ENCODE peak calls at places on chromosomes 6 and 20, in four cellular contexts. H, B, K and Z are unnamed samples.

GRCh38 chr6:148455674-148456559 is 113.3 kb downstream of the SASH1 start:
- DNase-seq in H (no peak), B (no peak), K (no peak), Z (no peak)

GRCh38 chr20:62252342-62252966 is 14.1 kb downstream of the OSBPL2 start:
- DNase-seq in H (peak; percentile 48), B (peak; percentile 30), K (no peak), Z (peak; percentile 19)

GRCh38 chr6:105077592-105078463 is 102.0 kb downstream of the POPDC3 start:
- DNase-seq in H (peak; percentile 71), B (peak; percentile 40), K (peak; percentile 54), Z (peak; percentile 68)

GRCh38 chr6:169098136-169098535 is 155.5 kb downstream of the THBS2 start:
- DNase-seq in H (no peak), B (no peak), K (no peak), Z (no peak)

GRCh38 chr6:1738682-1739081 is 129.0 kb downstream of the FOXC1 start:
- DNase-seq in H (peak; percentile 33), B (no peak), K (no peak), Z (peak; percentile 13)

GRCh38 chr6:1082040-1082935 is 229.6 kb upstream of the FOXQ1 start:
- DNase-seq in H (peak; percentile 92), B (peak; percentile 16), K (peak; percentile 84), Z (no peak)

GRCh38 chr20:62797671-62798532 is 1.6 kb downstream of the MRGBP start:
- DNase-seq in H (no peak), B (no peak), K (no peak), Z (no peak)

GRCh38 chr6:63635165-63635562 is 438 bp upstream of the PHF3 start:
- DNase-seq in H (no peak), B (no peak), K (no peak), Z (no peak)

GRCh38 chr6:138500867-138501446 is 1.7 kb upstream of the NHSL1 start:
- DNase-seq in H (peak; percentile 17), B (no peak), K (peak; percentile 23), Z (no peak)

GRCh38 chr6:30463651-30464618 is 25.4 kb upstream of the HLA-E start:
- DNase-seq in H (peak; percentile 69), B (no peak), K (peak; percentile 35), Z (peak; percentile 42)

GRCh38 chr6:34062156-34062555 is 83.7 kb downstream of the GRM4 start:
- DNase-seq in H (no peak), B (no peak), K (no peak), Z (no peak)

GRCh38 chr6:158923801-158924498 is 76.1 kb downstream of the RSPH3 start:
- DNase-seq in H (no peak), B (no peak), K (peak; percentile 30), Z (no peak)

GRCh38 chr6:151317206-151317994 is 74.0 kb downstream of the ZBTB2 start:
- DNase-seq in H (peak; percentile 86), B (no peak), K (peak; percentile 76), Z (peak; percentile 50)

GRCh38 chr6:134097114-134097707 is 44.8 kb upstream of the SLC2A12 start:
- DNase-seq in H (peak; percentile 85), B (peak; percentile 61), K (peak; percentile 67), Z (peak; percentile 85)

GRCh38 chr20:39210331-39211074 is 248.4 kb downstream of the DHX35 start:
- DNase-seq in H (no peak), B (no peak), K (no peak), Z (no peak)

GRCh38 chr6:37024665-37025337 is 19.3 kb downstream of the FGD2 start:
- DNase-seq in H (peak; percentile 36), B (peak; percentile 70), K (peak; percentile 58), Z (no peak)

GRCh38 chr6:157761926-157762325 is 61.1 kb upstream of the SNX9 start:
- DNase-seq in H (no peak), B (no peak), K (no peak), Z (no peak)